ENCODE peak calls at places on chromosomes 6 and 20, in nine cellular contexts. One of them, this sample, is unnamed.

GRCh38 chr6:77015350-77015749 is 447.9 kb downstream of the HTR1B start:
- DNase-seq in non-pigmented ciliary epithelial cell: no peak
- DNase-seq in uterus: no peak
- DNase-seq in ureter: no peak
- DNase-seq in CD8-positive, alpha-beta T cell: no peak
- DNase-seq in activated T-helper 2 cell treated with anti-CD3 and anti-CD28 coated beads, Interferon-gamma antibody, Interleukin-2, Interleukin-4, amounts not matched to agents 10 μg/mL and 5 μg/mL and 100 μg/mL, durations not matched to agents 14 hours and 24 hours and 36 hours: no peak
- DNase-seq in stomach: no peak
- DNase-seq in RPMI8226: no peak
- DNase-seq in mucosa of descending colon: no peak
- DNase-seq in this sample: no peak

GRCh38 chr6:134619077-134619476 is 301.2 kb upstream of the SGK1 start:
- DNase-seq in uterus: no peak
- DNase-seq in non-pigmented ciliary epithelial cell: no peak
- DNase-seq in mucosa of descending colon: no peak
- DNase-seq in activated T-helper 2 cell treated with anti-CD3 and anti-CD28 coated beads, Interferon-gamma antibody, Interleukin-2, Interleukin-4, amounts not matched to agents 10 μg/mL and 5 μg/mL and 100 μg/mL, durations not matched to agents 14 hours and 24 hours and 36 hours: no peak
- DNase-seq in stomach: no peak
- DNase-seq in CD8-positive, alpha-beta T cell: no peak
- DNase-seq in RPMI8226: peak; percentile 18
- DNase-seq in ureter: no peak
- DNase-seq in this sample: no peak

GRCh38 chr6:103367212-103367611 is 1492.5 kb downstream of the HACE1 start:
- DNase-seq in activated T-helper 2 cell treated with anti-CD3 and anti-CD28 coated beads, Interferon-gamma antibody, Interleukin-2, Interleukin-4, amounts not matched to agents 10 μg/mL and 5 μg/mL and 100 μg/mL, durations not matched to agents 14 hours and 24 hours and 36 hours: no peak
- DNase-seq in mucosa of descending colon: no peak
- DNase-seq in RPMI8226: no peak
- DNase-seq in CD8-positive, alpha-beta T cell: no peak
- DNase-seq in non-pigmented ciliary epithelial cell: no peak
- DNase-seq in stomach: no peak
- DNase-seq in uterus: no peak
- DNase-seq in ureter: no peak
- DNase-seq in this sample: no peak

GRCh38 chr6:156279306-156279969 is 497.7 kb upstream of the ARID1B start:
- DNase-seq in activated T-helper 2 cell treated with anti-CD3 and anti-CD28 coated beads, Interferon-gamma antibody, Interleukin-2, Interleukin-4, amounts not matched to agents 10 μg/mL and 5 μg/mL and 100 μg/mL, durations not matched to agents 14 hours and 24 hours and 36 hours: no peak
- DNase-seq in CD8-positive, alpha-beta T cell: no peak
- DNase-seq in mucosa of descending colon: no peak
- DNase-seq in non-pigmented ciliary epithelial cell: no peak
- DNase-seq in stomach: no peak
- DNase-seq in ureter: no peak
- DNase-seq in RPMI8226: no peak
- DNase-seq in uterus: no peak
- DNase-seq in this sample: no peak

GRCh38 chr6:20362623-20363022 is 39.1 kb upstream of the E2F3 start:
- DNase-seq in ureter: no peak
- DNase-seq in CD8-positive, alpha-beta T cell: no peak
- DNase-seq in activated T-helper 2 cell treated with anti-CD3 and anti-CD28 coated beads, Interferon-gamma antibody, Interleukin-2, Interleukin-4, amounts not matched to agents 10 μg/mL and 5 μg/mL and 100 μg/mL, durations not matched to agents 14 hours and 24 hours and 36 hours: no peak
- DNase-seq in mucosa of descending colon: no peak
- DNase-seq in non-pigmented ciliary epithelial cell: no peak
- DNase-seq in uterus: no peak
- DNase-seq in stomach: no peak
- DNase-seq in RPMI8226: no peak
- DNase-seq in this sample: no peak

GRCh38 chr20:18279231-18279630 is 9.1 kb upstream of the ZNF133 start:
- DNase-seq in mucosa of descending colon: no peak
- DNase-seq in RPMI8226: no peak
- DNase-seq in stomach: no peak
- DNase-seq in non-pigmented ciliary epithelial cell: no peak
- DNase-seq in CD8-positive, alpha-beta T cell: no peak
- DNase-seq in uterus: no peak
- DNase-seq in activated T-helper 2 cell treated with anti-CD3 and anti-CD28 coated beads, Interferon-gamma antibody, Interleukin-2, Interleukin-4, amounts not matched to agents 10 μg/mL and 5 μg/mL and 100 μg/mL, durations not matched to agents 14 hours and 24 hours and 36 hours: no peak
- DNase-seq in ureter: no peak
- DNase-seq in this sample: no peak

GRCh38 chr20:61647741-61648140 is 395.7 kb downstream of the CDH4 start:
- DNase-seq in activated T-helper 2 cell treated with anti-CD3 and anti-CD28 coated beads, Interferon-gamma antibody, Interleukin-2, Interleukin-4, amounts not matched to agents 10 μg/mL and 5 μg/mL and 100 μg/mL, durations not matched to agents 14 hours and 24 hours and 36 hours: no peak
- DNase-seq in CD8-positive, alpha-beta T cell: no peak
- DNase-seq in RPMI8226: no peak
- DNase-seq in stomach: no peak
- DNase-seq in non-pigmented ciliary epithelial cell: no peak
- DNase-seq in uterus: no peak
- DNase-seq in mucosa of descending colon: no peak
- DNase-seq in ureter: no peak
- DNase-seq in this sample: no peak

GRCh38 chr6:37516076-37516919 is 16.6 kb upstream of the CCDC167 start:
- DNase-seq in activated T-helper 2 cell treated with anti-CD3 and anti-CD28 coated beads, Interferon-gamma antibody, Interleukin-2, Interleukin-4, amounts not matched to agents 10 μg/mL and 5 μg/mL and 100 μg/mL, durations not matched to agents 14 hours and 24 hours and 36 hours: peak; percentile 79
- DNase-seq in uterus: no peak
- DNase-seq in RPMI8226: peak; percentile 88
- DNase-seq in ureter: peak; percentile 71
- DNase-seq in mucosa of descending colon: peak; percentile 59
- DNase-seq in non-pigmented ciliary epithelial cell: no peak
- DNase-seq in stomach: peak; percentile 73
- DNase-seq in CD8-positive, alpha-beta T cell: peak; percentile 97
- DNase-seq in this sample: peak; percentile 57

GRCh38 chr6:115891704-115892225 is 168.9 kb downstream of the FRK start:
- DNase-seq in RPMI8226: no peak
- DNase-seq in mucosa of descending colon: no peak
- DNase-seq in CD8-positive, alpha-beta T cell: no peak
- DNase-seq in stomach: no peak
- DNase-seq in ureter: no peak
- DNase-seq in non-pigmented ciliary epithelial cell: no peak
- DNase-seq in activated T-helper 2 cell treated with anti-CD3 and anti-CD28 coated beads, Interferon-gamma antibody, Interleukin-2, Interleukin-4, amounts not matched to agents 10 μg/mL and 5 μg/mL and 100 μg/mL, durations not matched to agents 14 hours and 24 hours and 36 hours: no peak
- DNase-seq in uterus: no peak
- DNase-seq in this sample: no peak

GRCh38 chr6:43870660-43871061 is 100.7 kb downstream of the VEGFA start:
- DNase-seq in mucosa of descending colon: no peak
- DNase-seq in uterus: peak; percentile 60
- DNase-seq in stomach: no peak
- DNase-seq in ureter: no peak
- DNase-seq in activated T-helper 2 cell treated with anti-CD3 and anti-CD28 coated beads, Interferon-gamma antibody, Interleukin-2, Interleukin-4, amounts not matched to agents 10 μg/mL and 5 μg/mL and 100 μg/mL, durations not matched to agents 14 hours and 24 hours and 36 hours: no peak
- DNase-seq in RPMI8226: no peak
- DNase-seq in non-pigmented ciliary epithelial cell: no peak
- DNase-seq in CD8-positive, alpha-beta T cell: no peak
- DNase-seq in this sample: no peak

GRCh38 chr20:24146231-24146634 is 157.7 kb upstream of the GGTLC1 start:
- DNase-seq in activated T-helper 2 cell treated with anti-CD3 and anti-CD28 coated beads, Interferon-gamma antibody, Interleukin-2, Interleukin-4, amounts not matched to agents 10 μg/mL and 5 μg/mL and 100 μg/mL, durations not matched to agents 14 hours and 24 hours and 36 hours: no peak
- DNase-seq in RPMI8226: no peak
- DNase-seq in stomach: no peak
- DNase-seq in non-pigmented ciliary epithelial cell: no peak
- DNase-seq in uterus: no peak
- DNase-seq in ureter: no peak
- DNase-seq in CD8-positive, alpha-beta T cell: no peak
- DNase-seq in mucosa of descending colon: no peak
- DNase-seq in this sample: no peak

GRCh38 chr20:9629821-9630220 is 115.4 kb downstream of the LAMP5 start:
- DNase-seq in uterus: no peak
- DNase-seq in ureter: no peak
- DNase-seq in mucosa of descending colon: no peak
- DNase-seq in CD8-positive, alpha-beta T cell: no peak
- DNase-seq in RPMI8226: no peak
- DNase-seq in activated T-helper 2 cell treated with anti-CD3 and anti-CD28 coated beads, Interferon-gamma antibody, Interleukin-2, Interleukin-4, amounts not matched to agents 10 μg/mL and 5 μg/mL and 100 μg/mL, durations not matched to agents 14 hours and 24 hours and 36 hours: no peak
- DNase-seq in non-pigmented ciliary epithelial cell: no peak
- DNase-seq in stomach: no peak
- DNase-seq in this sample: no peak

GRCh38 chr6:166597711-166598440 is 11.4 kb upstream of the RAMACL start:
- DNase-seq in RPMI8226: no peak
- DNase-seq in ureter: peak; percentile 34
- DNase-seq in non-pigmented ciliary epithelial cell: no peak
- DNase-seq in stomach: no peak
- DNase-seq in CD8-positive, alpha-beta T cell: no peak
- DNase-seq in activated T-helper 2 cell treated with anti-CD3 and anti-CD28 coated beads, Interferon-gamma antibody, Interleukin-2, Interleukin-4, amounts not matched to agents 10 μg/mL and 5 μg/mL and 100 μg/mL, durations not matched to agents 14 hours and 24 hours and 36 hours: no peak
- DNase-seq in uterus: no peak
- DNase-seq in mucosa of descending colon: no peak
- DNase-seq in this sample: no peak

GRCh38 chr6:3848380-3848779 is 793 bp upstream of the FAM50B start:
- DNase-seq in RPMI8226: no peak
- DNase-seq in stomach: no peak
- DNase-seq in activated T-helper 2 cell treated with anti-CD3 and anti-CD28 coated beads, Interferon-gamma antibody, Interleukin-2, Interleukin-4, amounts not matched to agents 10 μg/mL and 5 μg/mL and 100 μg/mL, durations not matched to agents 14 hours and 24 hours and 36 hours: no peak
- DNase-seq in ureter: no peak
- DNase-seq in CD8-positive, alpha-beta T cell: no peak
- DNase-seq in mucosa of descending colon: no peak
- DNase-seq in non-pigmented ciliary epithelial cell: no peak
- DNase-seq in uterus: no peak
- DNase-seq in this sample: no peak

GRCh38 chr20:59566631-59567524 is 37.5 kb upstream of the PHACTR3 start:
- DNase-seq in CD8-positive, alpha-beta T cell: no peak
- DNase-seq in uterus: no peak
- DNase-seq in activated T-helper 2 cell treated with anti-CD3 and anti-CD28 coated beads, Interferon-gamma antibody, Interleukin-2, Interleukin-4, amounts not matched to agents 10 μg/mL and 5 μg/mL and 100 μg/mL, durations not matched to agents 14 hours and 24 hours and 36 hours: no peak
- DNase-seq in mucosa of descending colon: no peak
- DNase-seq in non-pigmented ciliary epithelial cell: no peak
- DNase-seq in RPMI8226: no peak
- DNase-seq in stomach: peak; percentile 16
- DNase-seq in ureter: no peak
- DNase-seq in this sample: no peak

GRCh38 chr6:18226451-18226850 is 37.9 kb downstream of the DEK start:
- DNase-seq in non-pigmented ciliary epithelial cell: no peak
- DNase-seq in activated T-helper 2 cell treated with anti-CD3 and anti-CD28 coated beads, Interferon-gamma antibody, Interleukin-2, Interleukin-4, amounts not matched to agents 10 μg/mL and 5 μg/mL and 100 μg/mL, durations not matched to agents 14 hours and 24 hours and 36 hours: no peak
- DNase-seq in CD8-positive, alpha-beta T cell: no peak
- DNase-seq in uterus: no peak
- DNase-seq in mucosa of descending colon: no peak
- DNase-seq in ureter: no peak
- DNase-seq in RPMI8226: no peak
- DNase-seq in stomach: no peak
- DNase-seq in this sample: no peak